ENCODE peak calls at places on chromosomes 4 and X, in four cellular contexts. F is HepG2, L is GM12878, X is K562. D is an unnamed sample.

GRCh38 chrX:118181030-118181429 is 64.4 kb upstream of the KLHL13 start:
- DNase-seq in F (no peak), L (no peak), X (no peak), D (no peak)

GRCh38 chr4:9773464-9773863 is 8.0 kb upstream of the DRD5 start:
- DNase-seq in F (no peak), L (no peak), X (no peak), D (no peak)

GRCh38 chr4:155855897-155856296 is 10.2 kb downstream of the ASIC5 start:
- DNase-seq in F (no peak), L (no peak), X (no peak), D (no peak)

GRCh38 chr4:54100607-54101189 is 735 bp downstream of the GSX2 start:
- DNase-seq in F (no peak), L (no peak), X (no peak), D (peak)

GRCh38 chr4:137677851-137678250 is 145.6 kb upstream of the PCDH18 start:
- DNase-seq in F (no peak), L (no peak), X (no peak), D (no peak)

GRCh38 chr4:105106416-105106815 is 40.3 kb upstream of the TET2 start:
- DNase-seq in F (no peak), L (no peak), X (no peak), D (no peak)

GRCh38 chr4:83276299-83277040 is 8.1 kb downstream of the COQ2 start:
- DNase-seq in F (no peak), L (no peak), X (no peak), D (no peak)

GRCh38 chr4:55116450-55116849 is 8.9 kb downstream of the KDR start:
- DNase-seq in F (no peak), L (no peak), X (no peak), D (no peak)

GRCh38 chrX:15678339-15678738 is 13.7 kb upstream of the CLTRN start:
- DNase-seq in F (no peak), L (no peak), X (no peak), D (no peak)

GRCh38 chr4:31979988-31980387 is 1259.8 kb downstream of the PCDH7 start:
- DNase-seq in F (no peak), L (no peak), X (no peak), D (no peak)

GRCh38 chr4:31983246-31983645 is 1263.1 kb downstream of the PCDH7 start:
- DNase-seq in F (no peak), L (no peak), X (no peak), D (no peak)

GRCh38 chr4:31983677-31984076 is 1263.5 kb downstream of the PCDH7 start:
- DNase-seq in F (no peak), L (no peak), X (no peak), D (no peak)

GRCh38 chr4:31984872-31985271 is 1264.7 kb downstream of the PCDH7 start:
- DNase-seq in F (no peak), L (no peak), X (no peak), D (no peak)
- TF ChIP-seq JUNB in F (no peak), L (no peak), X (no peak), D (no peak)

DNA sequence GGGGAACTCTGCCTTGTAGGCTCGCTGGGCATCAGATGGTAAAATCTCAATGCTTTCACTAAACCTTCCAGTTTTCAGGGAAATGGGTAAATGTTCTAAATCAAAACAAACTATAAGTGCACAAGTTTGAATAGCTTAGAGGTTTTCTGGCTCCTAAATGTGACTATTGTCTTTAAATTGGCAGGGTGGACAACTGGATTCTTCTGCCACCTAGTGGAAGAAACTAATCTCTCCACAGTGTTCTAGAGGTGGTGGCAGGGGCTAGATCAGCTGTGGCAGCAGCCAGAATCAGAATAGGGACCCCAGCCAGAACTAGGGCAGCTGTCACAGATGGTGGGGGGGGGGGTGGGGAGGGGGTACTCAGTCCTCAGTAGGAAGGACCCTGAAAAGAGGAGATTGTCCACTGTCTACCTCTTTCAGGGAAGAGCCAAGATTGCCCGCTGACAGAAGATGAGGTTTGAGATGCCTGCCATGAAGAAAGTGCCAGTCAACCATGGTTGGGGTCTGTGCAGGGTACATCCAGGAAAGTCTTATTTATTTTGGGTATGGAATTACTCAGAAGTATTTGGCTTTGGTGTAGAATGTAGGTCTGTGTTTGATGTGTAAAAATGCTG is 201.4 kb downstream of the CCNG2 start:
- DNase-seq in F (peak), L (no peak), X (peak), D (peak)
- H2AFZ ChIP-seq in F (no peak), L (no peak), X (no peak), D (no peak)

GRCh38 chr4:1792832-1793495 is at the start of gene FGFR3:
- DNase-seq in F (peak), L (no peak), X (peak), D (peak)
- TF ChIP-seq JUNB in F (no peak), L (no peak), X (no peak), D (no peak)

GRCh38 chr4:152100378-152101201 is 339.8 kb upstream of the GATB start:
- DNase-seq in F (no peak), L (no peak), X (no peak), D (no peak)
- H2AFZ ChIP-seq in F (no peak), L (peak), X (no peak), D (no peak)

GRCh38 chr4:72390409-72390808 is 178.6 kb downstream of the ADAMTS3 start:
- DNase-seq in F (no peak), L (no peak), X (no peak), D (no peak)
- TF ChIP-seq JUNB in F (no peak), L (no peak), X (no peak), D (no peak)

DNA sequence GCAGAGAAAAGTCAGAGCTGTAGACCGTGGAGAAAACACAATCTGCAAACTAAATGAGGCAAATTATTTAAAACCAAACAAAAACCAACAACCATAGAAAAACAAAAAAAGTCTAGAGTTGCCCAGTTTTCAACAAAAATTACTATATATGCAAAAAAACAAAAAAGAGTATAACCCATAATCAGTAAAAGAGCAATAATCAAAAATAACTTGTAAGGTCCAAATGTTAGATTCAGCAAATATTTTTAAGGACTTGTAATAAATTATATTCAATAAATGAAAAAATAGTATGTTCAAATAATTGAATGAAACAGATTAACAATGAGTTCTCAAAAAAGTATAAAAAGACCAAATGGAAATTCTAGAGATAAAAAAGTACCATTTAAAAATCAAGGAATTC is 130.5 kb downstream of the LRBA start:
- DNase-seq in F (no peak), L (no peak), X (no peak), D (no peak)
- H2AFZ ChIP-seq in F (no peak), L (no peak), X (no peak), D (no peak)

GRCh38 chr4:101346562-101347266 is 612 bp downstream of the PPP3CA start:
- DNase-seq in F (peak), L (no peak), X (peak), D (peak)
- TF ChIP-seq JUNB in F (no peak), L (no peak), X (no peak), D (no peak)

GRCh38 chr4:146059153-146059552 is 116.4 kb upstream of the LSM6 start:
- DNase-seq in F (no peak), L (peak), X (no peak), D (no peak)

GRCh38 chr4:146058531-146058930 is 117.0 kb upstream of the LSM6 start:
- DNase-seq in F (no peak), L (no peak), X (no peak), D (no peak)

GRCh38 chr4:146051724-146052396 is 113.2 kb upstream of the ZNF827 start:
- DNase-seq in F (no peak), L (no peak), X (no peak), D (no peak)

GRCh38 chr4:146053901-146054300 is 115.3 kb upstream of the ZNF827 start:
- DNase-seq in F (no peak), L (no peak), X (no peak), D (no peak)

DNA sequence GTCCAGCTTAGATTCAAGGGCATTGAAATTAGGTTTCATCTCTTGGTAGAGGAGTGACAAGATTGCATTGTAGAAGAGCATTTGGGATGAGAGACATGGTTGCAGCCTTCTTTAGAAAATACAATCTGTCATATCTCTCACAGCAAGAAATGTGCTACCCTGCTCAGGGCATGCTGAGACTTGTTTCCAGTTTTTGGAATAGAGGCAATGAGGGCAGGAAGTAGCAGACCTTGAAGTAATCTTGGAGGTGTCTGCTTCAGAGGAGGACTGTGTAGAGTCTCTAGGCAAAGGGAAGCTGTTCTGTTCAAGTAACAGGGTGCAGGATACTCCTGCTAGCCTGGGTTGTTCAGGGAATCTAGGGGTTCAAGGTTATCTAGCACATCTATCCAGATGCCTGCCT is 116.1 kb upstream of the ZNF827 start:
- DNase-seq in F (no peak), L (no peak), X (no peak), D (no peak)
- H2AFZ ChIP-seq in F (no peak), L (peak), X (no peak), D (peak)

GRCh38 chr4:129218355-129218754 is 122.4 kb downstream of the C4orf33 start:
- DNase-seq in F (no peak), L (no peak), X (peak), D (peak)
- TF ChIP-seq JUNB in F (no peak), L (no peak), X (no peak), D (no peak)

DNA sequence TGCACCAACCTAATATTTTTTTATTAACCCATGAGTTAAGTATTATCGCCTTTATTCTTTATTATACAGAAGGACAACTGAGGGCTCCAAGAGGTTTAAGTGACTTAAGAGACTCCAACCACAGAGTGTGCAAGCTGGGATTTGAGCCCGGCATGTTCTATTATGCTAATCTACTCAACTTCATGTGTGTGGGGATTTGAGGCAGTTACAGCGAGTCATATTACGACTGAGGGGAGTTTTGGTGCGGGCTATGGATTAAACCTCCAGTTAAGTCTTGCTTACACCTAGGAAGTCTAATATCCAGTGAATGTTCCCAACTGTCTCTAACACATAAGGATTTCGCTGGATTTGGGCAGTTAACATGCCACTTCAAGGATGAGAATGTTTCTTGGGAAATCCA is 164.8 kb upstream of the TTC29 start:
- DNase-seq in F (no peak), L (no peak), X (no peak), D (no peak)
- H2AFZ ChIP-seq in F (no peak), L (no peak), X (no peak), D (no peak)

D was measured in GM23338.